ENCODE peak calls at places on chromosomes 7 and 10, in seven cellular contexts. Y is germinal center; B is thyroid gland; G is GM12865; Q is C1 segment of cervical spinal cord; C is fibroblast of lung; R is stimulated activated CD8-positive, alpha-beta memory T cell treated with anti-CD3 and anti-CD28 coated beads, Interleukin-4, amount 100 ng/mL, for 24 hours. S is an unnamed sample.

GRCh38 chr7:69625798-69626197 is 27.5 kb downstream of the AUTS2 start:
- DNase-seq in C (no peak), B (no peak), G (no peak), Q (no peak), Y (no peak), R (no peak), S (no peak)

GRCh38 chr10:31242902-31243301 is 76.1 kb upstream of the ZEB1 start:
- DNase-seq in B (no peak), R (peak; percentile 43), C (peak; percentile 98), Q (no peak), G (peak; percentile 59), Y (no peak), S (peak; percentile 80)

GRCh38 chr10:3745582-3745981 is 39.4 kb downstream of the KLF6 start:
- DNase-seq in R (no peak), Y (no peak), G (no peak), Q (no peak), C (no peak), B (no peak), S (no peak)

GRCh38 chr10:47268696-47269095 is 31.3 kb upstream of the GDF10 start:
- DNase-seq in Q (no peak), G (no peak), C (no peak), R (no peak), B (no peak), Y (no peak), S (no peak)

GRCh38 chr7:135672560-135673359 is 10.4 kb downstream of the STMP1 start:
- DNase-seq in G (peak; percentile 60), R (no peak), Y (peak; percentile 48), C (peak; percentile 76), B (peak; percentile 27), Q (no peak), S (peak; percentile 89)

GRCh38 chr10:11066520-11066919 is 48.8 kb downstream of the CELF2 start:
- DNase-seq in C (no peak), G (no peak), Q (no peak), Y (no peak), R (no peak), B (no peak), S (no peak)

GRCh38 chr10:119305860-119306513 is 98.6 kb downstream of the GRK5 start:
- DNase-seq in G (peak; percentile 90), Y (peak; percentile 81), B (no peak), R (peak; percentile 75), C (peak; percentile 99), Q (no peak), S (peak; percentile 47)

GRCh38 chr7:98079891-98080653 is 26.6 kb upstream of the LMTK2 start:
- DNase-seq in R (no peak), Y (no peak), C (no peak), B (no peak), G (no peak), Q (no peak), S (no peak)